ENCODE peak calls at places on chromosomes 12 and 14, in eight cellular contexts. X is fibroblast of pulmonary artery, P is cardiac fibroblast, R is right lobe of liver, A is mucosa of descending colon, E is endodermal cell, H is kidney epithelial cell, W is body of pancreas. M is an unnamed sample.

GRCh38 chr12:59459966-59460365 is 135.9 kb upstream of the SLC16A7 start:
- DNase-seq in X (peak; percentile 40), P (peak; percentile 68), R (no peak), A (no peak), E (no peak), H (no peak), W (no peak), M (peak; percentile 11)

GRCh38 chr14:67263499-67264149 is 22.4 kb downstream of the PALS1 start:
- DNase-seq in X (peak; percentile 73), P (peak; percentile 73), R (no peak), A (no peak), E (no peak), H (no peak), W (no peak), M (no peak)

GRCh38 chr12:15193927-15194326 is 27.3 kb downstream of the RERG start:
- DNase-seq in X (no peak), P (peak; percentile 22), R (no peak), A (no peak), E (no peak), H (no peak), W (no peak), M (no peak)

GRCh38 chr12:67391656-67392055 is 122.5 kb downstream of the CAND1 start:
- DNase-seq in X (no peak), P (no peak), R (no peak), A (no peak), E (no peak), H (no peak), W (no peak), M (no peak)

GRCh38 chr12:118290130-118290529 is 82.6 kb downstream of the TAOK3 start:
- DNase-seq in X (peak; percentile 23), P (peak; percentile 15), R (no peak), A (no peak), E (no peak), H (no peak), W (no peak), M (no peak)

GRCh38 chr12:102824218-102824835 is 92.7 kb downstream of the PAH start:
- DNase-seq in X (peak; percentile 20), P (peak; percentile 13), R (peak; percentile 73), A (peak; percentile 7), E (peak; percentile 98), H (no peak), W (peak; percentile 14), M (peak; percentile 93)

GRCh38 chr12:104263580-104264358 is 39.8 kb upstream of the EID3 start:
- DNase-seq in X (peak; percentile 42), P (peak; percentile 58), R (no peak), A (no peak), E (no peak), H (no peak), W (no peak), M (no peak)

GRCh38 chr14:22845821-22846625 is 9.6 kb downstream of the MMP14 start:
- DNase-seq in X (no peak), P (no peak), R (peak; percentile 53), A (no peak), E (no peak), H (no peak), W (no peak), M (no peak)

GRCh38 chr12:49832836-49833421 is 4.7 kb upstream of the NCKAP5L start:
- DNase-seq in X (peak; percentile 76), P (peak; percentile 68), R (no peak), A (no peak), E (no peak), H (no peak), W (no peak), M (no peak)

GRCh38 chr12:130819681-130820080 is 19.4 kb downstream of the STX2 start:
- DNase-seq in X (no peak), P (no peak), R (no peak), A (no peak), E (no peak), H (no peak), W (no peak), M (no peak)

GRCh38 chr14:38143651-38144505 is 63.8 kb upstream of the SSTR1 start:
- DNase-seq in X (peak; percentile 76), P (peak; percentile 75), R (no peak), A (no peak), E (no peak), H (no peak), W (no peak), M (peak; percentile 61)

GRCh38 chr14:25111061-25111601 is 61.2 kb upstream of the STXBP6 start:
- DNase-seq in X (peak; percentile 90), P (peak; percentile 89), R (no peak), A (no peak), E (no peak), H (peak; percentile 50), W (peak; percentile 32), M (peak; percentile 25)

DNA sequence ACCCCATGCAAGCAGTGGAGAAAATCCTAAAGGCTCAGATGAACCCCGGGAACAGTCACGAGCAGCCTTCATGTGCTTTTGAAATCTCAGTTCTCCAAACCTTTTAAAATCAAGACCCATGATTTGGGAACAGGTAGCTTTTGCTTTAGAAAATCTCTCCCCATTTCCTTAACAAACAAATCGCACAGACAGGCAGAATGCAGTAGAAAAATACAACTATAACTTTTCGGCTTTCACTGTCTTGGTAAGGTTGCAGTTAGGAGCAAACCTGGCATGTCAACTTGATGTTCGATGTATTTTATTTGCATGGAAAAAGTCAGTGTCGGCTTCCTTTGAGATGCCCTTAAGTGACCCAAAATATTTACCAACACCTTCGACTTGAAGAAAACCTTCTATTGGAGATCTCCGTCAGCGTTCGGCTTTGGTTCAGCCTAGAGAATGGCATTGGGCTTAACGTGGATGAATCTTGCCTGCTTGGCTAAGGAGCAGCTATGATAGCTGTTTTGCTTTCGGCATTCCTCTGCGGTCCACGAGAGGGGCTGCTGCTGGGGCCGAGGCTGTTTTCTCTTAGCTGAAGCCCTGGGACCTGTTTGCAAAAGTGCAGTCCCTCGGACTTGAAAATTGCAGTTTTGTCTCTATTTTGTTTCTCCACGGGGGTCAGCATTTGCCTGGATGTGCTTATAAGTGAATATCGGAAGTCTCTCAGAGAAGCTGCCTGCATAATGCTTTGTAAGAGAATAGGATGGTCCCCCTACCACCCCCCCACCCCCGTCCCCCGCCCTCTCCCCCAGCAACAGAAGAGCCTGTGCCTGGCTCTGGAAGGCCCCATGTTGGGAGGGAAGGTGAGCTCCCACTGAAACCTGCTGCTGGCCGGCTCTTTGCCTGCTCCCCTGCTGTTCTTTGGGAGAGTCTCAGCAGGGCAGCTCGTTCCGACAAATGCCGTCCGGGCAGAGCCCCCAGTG is 122.8 kb downstream of the AACS start:
- DNase-seq in X (no peak), P (no peak), R (no peak), A (no peak), E (peak; percentile 90), H (no peak), W (no peak), M (peak; percentile 78)
- H3K4me3 ChIP-seq in X (no peak overlapping the region), P (peak overlapping the region; percentile 51), R (no peak overlapping the region), A (no peak overlapping the region), E (peak overlapping the region; percentile 70), H (no peak overlapping the region), W (no peak overlapping the region), M (peak overlapping the region; percentile 70)

GRCh38 chr14:71554323-71554722 is 377.9 kb upstream of the RGS6 start:
- DNase-seq in X (no peak), P (no peak), R (no peak), A (no peak), E (no peak), H (no peak), W (no peak), M (no peak)

GRCh38 chr14:71552809-71553208 is 379.4 kb upstream of the RGS6 start:
- DNase-seq in X (no peak), P (no peak), R (no peak), A (no peak), E (no peak), H (no peak), W (no peak), M (peak; percentile 44)

GRCh38 chr14:71554959-71555612 is 377.1 kb upstream of the RGS6 start:
- DNase-seq in X (no peak), P (no peak), R (no peak), A (no peak), E (no peak), H (no peak), W (no peak), M (no peak)

GRCh38 chr14:71555654-71556559 is 376.3 kb upstream of the RGS6 start:
- DNase-seq in X (peak; percentile 54), P (peak; percentile 74), R (no peak), A (peak; percentile 51), E (no peak), H (no peak), W (no peak), M (no peak)

DNA sequence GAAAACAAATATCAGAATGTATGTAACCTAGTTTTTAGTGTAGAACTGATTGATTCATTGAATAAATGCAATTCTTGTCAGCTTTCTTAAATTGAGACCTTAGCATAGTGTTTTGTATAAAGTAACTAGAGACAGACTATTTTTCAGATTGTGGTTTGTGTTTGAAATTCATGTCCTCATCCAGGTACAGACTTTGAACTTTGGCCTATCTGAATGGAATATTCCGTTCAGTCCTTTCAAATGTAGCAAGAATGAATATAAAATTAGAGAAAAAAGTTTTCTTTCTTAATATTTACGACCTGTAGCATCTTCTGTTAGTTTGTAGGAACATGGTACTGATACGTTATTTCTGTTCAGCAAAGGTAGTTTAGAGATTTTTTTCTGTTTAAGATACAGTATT is 378.4 kb upstream of the RGS6 start:
- DNase-seq in X (no peak), P (no peak), R (no peak), A (no peak), E (no peak), H (no peak), W (no peak), M (no peak)
- H3K4me3 ChIP-seq in X (no peak overlapping the region), P (no peak overlapping the region), R (no peak overlapping the region), A (no peak overlapping the region), E (no peak overlapping the region), H (no peak overlapping the region), W (no peak overlapping the region), M (no peak overlapping the region)

DNA sequence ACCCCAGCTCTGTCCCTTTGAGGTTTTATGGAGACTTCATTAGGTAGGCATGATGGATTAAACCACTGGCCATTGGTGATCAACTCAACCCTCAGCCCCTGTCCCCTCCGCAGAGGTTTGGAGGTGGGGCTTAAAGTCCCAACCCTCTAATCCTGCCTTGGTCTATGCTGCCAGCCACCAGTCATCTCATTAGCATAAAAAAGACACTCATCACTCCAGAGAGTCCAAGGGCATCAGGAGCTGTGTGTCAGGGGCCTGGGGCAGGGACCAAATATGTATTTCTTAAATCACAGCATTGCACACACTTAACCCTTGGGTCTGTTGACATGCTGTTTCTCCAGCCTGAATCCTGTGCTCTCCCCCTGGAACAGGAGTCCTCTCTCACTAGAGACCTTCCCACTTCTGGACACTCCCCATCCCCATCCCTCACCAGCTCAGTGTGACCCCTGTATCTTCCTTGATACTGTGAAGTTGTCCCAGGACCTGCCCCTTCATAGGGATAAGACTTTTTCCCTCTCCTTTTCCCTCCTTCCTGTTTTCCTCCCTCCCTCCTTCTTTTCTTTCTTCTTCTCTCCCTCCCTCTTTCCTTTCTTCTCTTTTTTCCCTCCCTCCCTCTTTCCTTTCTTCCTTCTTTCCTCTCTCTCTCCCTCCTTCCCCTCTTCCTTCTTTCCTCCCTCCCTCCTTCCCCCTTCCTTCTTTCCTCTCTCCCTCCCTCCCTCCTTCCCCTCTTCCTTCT is 54.7 kb upstream of the CLMN start:
- DNase-seq in X (no peak), P (no peak), R (no peak), A (no peak), E (no peak), H (no peak), W (no peak), M (no peak)
- H3K4me3 ChIP-seq in X (no peak overlapping the region), P (no peak overlapping the region), R (no peak overlapping the region), A (no peak overlapping the region), E (no peak overlapping the region), H (no peak overlapping the region), W (no peak overlapping the region), M (no peak overlapping the region)

DNA sequence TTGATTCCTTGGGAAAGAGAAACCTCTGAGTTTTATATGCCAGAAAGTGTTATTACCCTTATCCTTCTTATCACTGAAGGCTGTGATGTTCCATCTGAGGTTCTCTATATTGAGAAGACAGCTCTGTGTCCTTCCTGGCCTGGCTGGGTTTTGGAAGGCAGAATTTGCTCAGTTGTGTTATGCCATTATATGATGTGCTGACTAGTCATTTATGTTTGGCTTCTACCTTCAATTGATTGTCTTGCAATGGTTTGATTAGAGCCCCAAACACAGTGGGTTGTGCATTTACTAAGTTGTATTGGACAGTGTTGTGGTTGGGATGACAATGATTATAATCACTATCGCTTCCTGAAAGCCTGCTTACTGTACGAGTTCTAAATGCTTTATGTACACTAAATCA is 265.7 kb downstream of the SNAPC1 start:
- DNase-seq in X (no peak), P (no peak), R (no peak), A (no peak), E (no peak), H (no peak), W (no peak), M (no peak)
- H3K4me3 ChIP-seq in X (no peak overlapping the region), P (no peak overlapping the region), R (no peak overlapping the region), A (no peak overlapping the region), E (no peak overlapping the region), H (no peak overlapping the region), W (no peak overlapping the region), M (no peak overlapping the region)